ENCODE peak calls at places on chromosome 1, in eight cellular contexts. One of them, this sample, is unnamed.

GRCh38 chr1:32351859-32352745 is 10.2 kb downstream of the FAM229A start:
- DNase-seq in tibial artery: peak; percentile 79
- DNase-seq in astrocyte of the cerebellum: no peak
- DNase-seq in mesendoderm: peak; percentile 58
- DNase-seq in WTC11: peak; percentile 40
- DNase-seq in lower leg skin: peak; percentile 90
- DNase-seq in NCI-H2227 treated with DMSO at 0.1 percent for 48 hours: peak; percentile 49
- DNase-seq in T follicular helper cell: no peak
- DNase-seq in this sample: peak; percentile 38

GRCh38 chr1:119715542-119715941 is 3.8 kb downstream of the PHGDH start:
- DNase-seq in T follicular helper cell: no peak
- DNase-seq in WTC11: no peak
- DNase-seq in NCI-H2227 treated with DMSO at 0.1 percent for 48 hours: peak; percentile 13
- DNase-seq in astrocyte of the cerebellum: no peak
- DNase-seq in tibial artery: no peak
- DNase-seq in lower leg skin: no peak
- DNase-seq in mesendoderm: peak; percentile 60
- DNase-seq in this sample: no peak

GRCh38 chr1:27934818-27935549 is at the start of gene SMPDL3B:
- DNase-seq in lower leg skin: no peak
- DNase-seq in T follicular helper cell: no peak
- DNase-seq in NCI-H2227 treated with DMSO at 0.1 percent for 48 hours: peak; percentile 54
- DNase-seq in mesendoderm: peak; percentile 94
- DNase-seq in WTC11: peak; percentile 87
- DNase-seq in tibial artery: no peak
- DNase-seq in astrocyte of the cerebellum: no peak
- DNase-seq in this sample: no peak

GRCh38 chr1:229204863-229205777 is 65.8 kb upstream of the RAB4A start:
- DNase-seq in WTC11: no peak
- DNase-seq in T follicular helper cell: no peak
- DNase-seq in tibial artery: no peak
- DNase-seq in NCI-H2227 treated with DMSO at 0.1 percent for 48 hours: no peak
- DNase-seq in mesendoderm: no peak
- DNase-seq in astrocyte of the cerebellum: peak; percentile 69
- DNase-seq in lower leg skin: no peak
- DNase-seq in this sample: no peak

GRCh38 chr1:116842654-116843053 is 67.1 kb upstream of the PTGFRN start:
- DNase-seq in mesendoderm: peak; percentile 63
- DNase-seq in lower leg skin: no peak
- DNase-seq in NCI-H2227 treated with DMSO at 0.1 percent for 48 hours: no peak
- DNase-seq in astrocyte of the cerebellum: no peak
- DNase-seq in WTC11: no peak
- DNase-seq in T follicular helper cell: no peak
- DNase-seq in tibial artery: no peak
- DNase-seq in this sample: no peak

GRCh38 chr1:115559987-115560386 is 81.8 kb upstream of the VANGL1 start:
- DNase-seq in T follicular helper cell: no peak
- DNase-seq in tibial artery: no peak
- DNase-seq in mesendoderm: peak; percentile 40
- DNase-seq in WTC11: no peak
- DNase-seq in NCI-H2227 treated with DMSO at 0.1 percent for 48 hours: no peak
- DNase-seq in lower leg skin: no peak
- DNase-seq in astrocyte of the cerebellum: no peak
- DNase-seq in this sample: no peak

GRCh38 chr1:225735252-225736149 is 42.1 kb upstream of the SRP9 start:
- DNase-seq in mesendoderm: peak; percentile 37
- DNase-seq in astrocyte of the cerebellum: peak; percentile 83
- DNase-seq in tibial artery: peak; percentile 92
- DNase-seq in lower leg skin: peak; percentile 92
- DNase-seq in T follicular helper cell: no peak
- DNase-seq in WTC11: no peak
- DNase-seq in NCI-H2227 treated with DMSO at 0.1 percent for 48 hours: peak; percentile 16
- DNase-seq in this sample: peak; percentile 22

GRCh38 chr1:83998599-83999315 is at the start of gene TTLL7:
- DNase-seq in WTC11: peak; percentile 87
- DNase-seq in astrocyte of the cerebellum: no peak
- DNase-seq in NCI-H2227 treated with DMSO at 0.1 percent for 48 hours: peak; percentile 84
- DNase-seq in tibial artery: peak; percentile 91
- DNase-seq in T follicular helper cell: no peak
- DNase-seq in mesendoderm: peak; percentile 89
- DNase-seq in lower leg skin: peak; percentile 91
- DNase-seq in this sample: peak; percentile 83

GRCh38 chr1:29670752-29671151 is 434.4 kb downstream of the PTPRU start:
- DNase-seq in astrocyte of the cerebellum: no peak
- DNase-seq in mesendoderm: no peak
- DNase-seq in T follicular helper cell: no peak
- DNase-seq in NCI-H2227 treated with DMSO at 0.1 percent for 48 hours: no peak
- DNase-seq in lower leg skin: peak; percentile 39
- DNase-seq in WTC11: no peak
- DNase-seq in tibial artery: peak; percentile 43
- DNase-seq in this sample: no peak

GRCh38 chr1:85394130-85394529 is 70.8 kb downstream of the DDAH1 start:
- DNase-seq in WTC11: no peak
- DNase-seq in mesendoderm: peak; percentile 45
- DNase-seq in tibial artery: no peak
- DNase-seq in NCI-H2227 treated with DMSO at 0.1 percent for 48 hours: no peak
- DNase-seq in T follicular helper cell: no peak
- DNase-seq in lower leg skin: no peak
- DNase-seq in astrocyte of the cerebellum: no peak
- DNase-seq in this sample: no peak

GRCh38 chr1:95503371-95504145 is 269.5 kb downstream of the RWDD3 start:
- DNase-seq in NCI-H2227 treated with DMSO at 0.1 percent for 48 hours: no peak
- DNase-seq in T follicular helper cell: no peak
- DNase-seq in tibial artery: no peak
- DNase-seq in lower leg skin: no peak
- DNase-seq in astrocyte of the cerebellum: no peak
- DNase-seq in mesendoderm: no peak
- DNase-seq in WTC11: no peak
- DNase-seq in this sample: no peak

GRCh38 chr1:206606867-206607266 is 5.4 kb downstream of the EIF2D start:
- DNase-seq in T follicular helper cell: no peak
- DNase-seq in astrocyte of the cerebellum: peak; percentile 29
- DNase-seq in WTC11: no peak
- DNase-seq in mesendoderm: peak; percentile 65
- DNase-seq in NCI-H2227 treated with DMSO at 0.1 percent for 48 hours: peak; percentile 45
- DNase-seq in lower leg skin: no peak
- DNase-seq in tibial artery: no peak
- DNase-seq in this sample: peak; percentile 9

GRCh38 chr1:234884006-234884405 is 244.6 kb downstream of the TOMM20 start:
- DNase-seq in astrocyte of the cerebellum: no peak
- DNase-seq in tibial artery: peak; percentile 34
- DNase-seq in T follicular helper cell: no peak
- DNase-seq in WTC11: no peak
- DNase-seq in mesendoderm: no peak
- DNase-seq in NCI-H2227 treated with DMSO at 0.1 percent for 48 hours: no peak
- DNase-seq in lower leg skin: peak; percentile 61
- DNase-seq in this sample: no peak

GRCh38 chr1:223540485-223541106 is 124.9 kb downstream of the CAPN8 start:
- DNase-seq in astrocyte of the cerebellum: no peak
- DNase-seq in NCI-H2227 treated with DMSO at 0.1 percent for 48 hours: no peak
- DNase-seq in tibial artery: peak; percentile 39
- DNase-seq in mesendoderm: no peak
- DNase-seq in WTC11: no peak
- DNase-seq in T follicular helper cell: no peak
- DNase-seq in lower leg skin: no peak
- DNase-seq in this sample: no peak

GRCh38 chr1:236916131-236916800 is 88.0 kb downstream of the MT1HL1 start:
- DNase-seq in astrocyte of the cerebellum: no peak
- DNase-seq in tibial artery: no peak
- DNase-seq in NCI-H2227 treated with DMSO at 0.1 percent for 48 hours: no peak
- DNase-seq in T follicular helper cell: no peak
- DNase-seq in WTC11: no peak
- DNase-seq in mesendoderm: no peak
- DNase-seq in lower leg skin: no peak
- DNase-seq in this sample: no peak

GRCh38 chr1:36831171-36831810 is 203.0 kb downstream of the GRIK3 start:
- DNase-seq in tibial artery: no peak
- DNase-seq in NCI-H2227 treated with DMSO at 0.1 percent for 48 hours: no peak
- DNase-seq in lower leg skin: no peak
- DNase-seq in WTC11: no peak
- DNase-seq in mesendoderm: no peak
- DNase-seq in astrocyte of the cerebellum: no peak
- DNase-seq in T follicular helper cell: no peak
- DNase-seq in this sample: peak; percentile 76

GRCh38 chr1:74673351-74674111 is at the start of gene ERICH3:
- DNase-seq in T follicular helper cell: no peak
- DNase-seq in mesendoderm: peak; percentile 30
- DNase-seq in astrocyte of the cerebellum: no peak
- DNase-seq in tibial artery: no peak
- DNase-seq in NCI-H2227 treated with DMSO at 0.1 percent for 48 hours: peak; percentile 43
- DNase-seq in lower leg skin: no peak
- DNase-seq in WTC11: peak; percentile 39
- DNase-seq in this sample: peak; percentile 62

GRCh38 chr1:226939439-226940028 is 560 bp upstream of the COQ8A start:
- DNase-seq in lower leg skin: peak; percentile 95
- DNase-seq in T follicular helper cell: peak; percentile 48
- DNase-seq in astrocyte of the cerebellum: no peak
- DNase-seq in WTC11: no peak
- DNase-seq in NCI-H2227 treated with DMSO at 0.1 percent for 48 hours: peak; percentile 70
- DNase-seq in mesendoderm: no peak
- DNase-seq in tibial artery: peak; percentile 83
- DNase-seq in this sample: peak; percentile 83

GRCh38 chr1:184242507-184242943 is 144.3 kb upstream of the C1orf21 start:
- DNase-seq in tibial artery: no peak
- DNase-seq in T follicular helper cell: no peak
- DNase-seq in NCI-H2227 treated with DMSO at 0.1 percent for 48 hours: no peak
- DNase-seq in astrocyte of the cerebellum: no peak
- DNase-seq in WTC11: no peak
- DNase-seq in lower leg skin: no peak
- DNase-seq in mesendoderm: peak; percentile 82
- DNase-seq in this sample: no peak

GRCh38 chr1:209491031-209491430 is 92.5 kb upstream of the CAMK1G start:
- DNase-seq in lower leg skin: no peak
- DNase-seq in NCI-H2227 treated with DMSO at 0.1 percent for 48 hours: no peak
- DNase-seq in tibial artery: no peak
- DNase-seq in astrocyte of the cerebellum: no peak
- DNase-seq in T follicular helper cell: no peak
- DNase-seq in mesendoderm: peak; percentile 39
- DNase-seq in WTC11: no peak
- DNase-seq in this sample: no peak

GRCh38 chr1:38375035-38375434 is 328.4 kb upstream of the POU3F1 start:
- DNase-seq in NCI-H2227 treated with DMSO at 0.1 percent for 48 hours: no peak
- DNase-seq in lower leg skin: no peak
- DNase-seq in mesendoderm: no peak
- DNase-seq in tibial artery: no peak
- DNase-seq in WTC11: no peak
- DNase-seq in astrocyte of the cerebellum: no peak
- DNase-seq in T follicular helper cell: no peak
- DNase-seq in this sample: no peak

GRCh38 chr1:230204852-230205251 is 137.8 kb downstream of the GALNT2 start:
- DNase-seq in lower leg skin: peak; percentile 57
- DNase-seq in WTC11: no peak
- DNase-seq in NCI-H2227 treated with DMSO at 0.1 percent for 48 hours: no peak
- DNase-seq in tibial artery: no peak
- DNase-seq in astrocyte of the cerebellum: no peak
- DNase-seq in T follicular helper cell: no peak
- DNase-seq in mesendoderm: no peak
- DNase-seq in this sample: no peak

GRCh38 chr1:217562229-217562878 is 68.5 kb downstream of the GPATCH2 start:
- DNase-seq in NCI-H2227 treated with DMSO at 0.1 percent for 48 hours: no peak
- DNase-seq in tibial artery: no peak
- DNase-seq in WTC11: no peak
- DNase-seq in astrocyte of the cerebellum: peak; percentile 80
- DNase-seq in lower leg skin: no peak
- DNase-seq in mesendoderm: peak; percentile 3
- DNase-seq in T follicular helper cell: no peak
- DNase-seq in this sample: no peak